ENCODE peak calls at places on chromosomes 2 and 18, in four cellular contexts. One of them, this sample, is unnamed.

GRCh38 chr2:203732072-203732952 is 25.9 kb downstream of the CD28 start:
- DNase-seq in A549: no peak
- DNase-seq in HCT116: no peak
- DNase-seq in sigmoid colon: no peak
- DNase-seq in this sample: no peak

GRCh38 chr2:163658556-163658955 is 77.3 kb downstream of the FIGN start:
- DNase-seq in sigmoid colon: no peak
- DNase-seq in HCT116: no peak
- DNase-seq in A549: no peak
- DNase-seq in this sample: no peak

GRCh38 chr2:109352898-109353689 is 224.1 kb downstream of the SH3RF3 start:
- DNase-seq in A549: no peak
- DNase-seq in sigmoid colon: no peak
- DNase-seq in HCT116: no peak
- DNase-seq in this sample: no peak

GRCh38 chr18:69982417-69982816 is 34.7 kb upstream of the CD226 start:
- DNase-seq in A549: no peak
- DNase-seq in sigmoid colon: no peak
- DNase-seq in HCT116: no peak
- DNase-seq in this sample: no peak

GRCh38 chr2:10297950-10298349 is 4.8 kb upstream of the HPCAL1 start:
- DNase-seq in A549: peak
- DNase-seq in sigmoid colon: peak
- DNase-seq in HCT116: peak
- DNase-seq in this sample: peak

GRCh38 chr18:10139783-10140410 is 226.1 kb downstream of the VAPA start:
- DNase-seq in sigmoid colon: no peak
- DNase-seq in HCT116: no peak
- DNase-seq in A549: peak
- DNase-seq in this sample: no peak

GRCh38 chr2:97957432-97958183 is 38.1 kb downstream of the TMEM131 start:
- DNase-seq in sigmoid colon: no peak
- DNase-seq in HCT116: no peak
- DNase-seq in A549: no peak
- DNase-seq in this sample: no peak

GRCh38 chr18:1149709-1150108 is 245.0 kb downstream of the ADCYAP1 start:
- DNase-seq in HCT116: no peak
- DNase-seq in sigmoid colon: no peak
- DNase-seq in A549: no peak
- DNase-seq in this sample: no peak

GRCh38 chr2:98378901-98379300 is 32.6 kb downstream of the CNGA3 start:
- DNase-seq in sigmoid colon: no peak
- DNase-seq in A549: no peak
- DNase-seq in HCT116: no peak
- DNase-seq in this sample: no peak

GRCh38 chr18:681985-682384 is 24.5 kb downstream of the TYMS start:
- DNase-seq in HCT116: no peak
- DNase-seq in sigmoid colon: no peak
- DNase-seq in A549: no peak
- DNase-seq in this sample: no peak

GRCh38 chr2:156156580-156156979 is 175.9 kb downstream of the NR4A2 start:
- DNase-seq in A549: no peak
- DNase-seq in HCT116: no peak
- DNase-seq in sigmoid colon: no peak
- DNase-seq in this sample: no peak

GRCh38 chr2:10547011-10547410 is 98.9 kb upstream of the ODC1 start:
- DNase-seq in HCT116: no peak
- DNase-seq in A549: no peak
- DNase-seq in sigmoid colon: no peak
- DNase-seq in this sample: peak

GRCh38 chr2:238024986-238025385 is 35.8 kb upstream of the SCLY start:
- DNase-seq in sigmoid colon: no peak
- DNase-seq in A549: no peak
- DNase-seq in HCT116: no peak
- DNase-seq in this sample: no peak

GRCh38 chr18:51236225-51236624 is 38.7 kb upstream of the MEX3C start:
- DNase-seq in sigmoid colon: no peak
- DNase-seq in A549: peak
- DNase-seq in HCT116: peak
- DNase-seq in this sample: peak

GRCh38 chr2:218745559-218746469 is 35.2 kb downstream of the TTLL4 start:
- DNase-seq in sigmoid colon: peak
- DNase-seq in A549: no peak
- DNase-seq in HCT116: peak
- DNase-seq in this sample: no peak

GRCh38 chr2:216574046-216574445 is 59.2 kb upstream of the IGFBP2 start:
- DNase-seq in A549: no peak
- DNase-seq in HCT116: no peak
- DNase-seq in sigmoid colon: no peak
- DNase-seq in this sample: no peak

GRCh38 chr2:72035518-72036172 is 112.0 kb downstream of the CYP26B1 start:
- DNase-seq in sigmoid colon: no peak
- DNase-seq in HCT116: no peak
- DNase-seq in A549: no peak
- DNase-seq in this sample: no peak

GRCh38 chr2:147082850-147083522 is 761.8 kb upstream of the ACVR2A start:
- DNase-seq in HCT116: peak
- DNase-seq in A549: peak
- DNase-seq in sigmoid colon: no peak
- DNase-seq in this sample: peak

GRCh38 chr2:65129613-65130439 is at the start of gene RAB1A:
- DNase-seq in HCT116: peak
- DNase-seq in A549: peak
- DNase-seq in sigmoid colon: peak
- DNase-seq in this sample: peak

GRCh38 chr18:63016270-63016669 is 300.9 kb downstream of the PHLPP1 start:
- DNase-seq in HCT116: peak
- DNase-seq in A549: peak
- DNase-seq in sigmoid colon: no peak
- DNase-seq in this sample: peak

GRCh38 chr2:160473508-160474318 is 19.9 kb downstream of the RBMS1 start:
- DNase-seq in HCT116: no peak
- DNase-seq in sigmoid colon: no peak
- DNase-seq in A549: no peak
- DNase-seq in this sample: no peak

GRCh38 chr2:128485761-128486639 is 167.3 kb upstream of the HS6ST1 start:
- DNase-seq in A549: no peak
- DNase-seq in sigmoid colon: no peak
- DNase-seq in HCT116: no peak
- DNase-seq in this sample: no peak

GRCh38 chr18:23406271-23406787 is 46.8 kb upstream of the RIOK3 start:
- DNase-seq in sigmoid colon: no peak
- DNase-seq in HCT116: no peak
- DNase-seq in A549: no peak
- DNase-seq in this sample: no peak

GRCh38 chr2:206442854-206443734 is at the start of gene ADAM23:
- DNase-seq in sigmoid colon: no peak
- DNase-seq in HCT116: no peak
- DNase-seq in A549: peak
- DNase-seq in this sample: peak

GRCh38 chr2:113257511-113258264 is 21.0 kb downstream of the PAX8 start:
- DNase-seq in sigmoid colon: no peak
- DNase-seq in HCT116: no peak
- DNase-seq in A549: no peak
- DNase-seq in this sample: no peak

GRCh38 chr2:230067990-230068657 is 600 bp downstream of the SLC16A14 start:
- DNase-seq in A549: peak
- DNase-seq in HCT116: no peak
- DNase-seq in sigmoid colon: peak
- DNase-seq in this sample: peak

GRCh38 chr18:51194604-51195003 is 2.9 kb downstream of the MEX3C start:
- DNase-seq in sigmoid colon: no peak
- DNase-seq in A549: no peak
- DNase-seq in HCT116: no peak
- DNase-seq in this sample: no peak

GRCh38 chr2:20314562-20315521 is 35.8 kb downstream of the PUM2 start:
- DNase-seq in sigmoid colon: no peak
- DNase-seq in A549: no peak
- DNase-seq in HCT116: no peak
- DNase-seq in this sample: no peak

GRCh38 chr2:40284797-40285196 is 167.1 kb downstream of the SLC8A1 start:
- DNase-seq in sigmoid colon: no peak
- DNase-seq in A549: no peak
- DNase-seq in HCT116: no peak
- DNase-seq in this sample: no peak

DNA sequence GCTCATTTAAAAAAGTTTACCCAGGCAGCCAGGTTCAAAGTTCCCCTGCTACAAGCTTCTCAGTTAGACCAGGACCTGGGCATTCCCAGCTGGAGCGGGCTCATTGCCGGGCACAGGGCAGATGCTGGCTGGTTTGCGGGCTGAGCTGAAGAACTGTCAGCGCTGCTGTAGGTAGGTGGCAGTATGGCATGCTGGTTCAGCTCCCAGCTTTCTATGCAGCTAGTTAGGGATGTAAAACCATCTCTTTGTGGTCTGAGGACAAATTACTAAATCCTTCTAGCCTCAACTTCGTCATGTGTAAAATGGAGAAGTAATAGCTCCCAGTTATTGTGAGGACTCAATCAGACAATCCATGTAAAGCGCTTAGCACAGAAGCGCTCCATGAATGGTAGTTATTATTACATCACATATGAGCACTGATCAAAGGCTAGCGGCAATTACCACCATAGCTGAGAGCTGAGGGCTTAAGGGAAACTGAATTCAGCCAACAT is 2.4 kb upstream of the LDLRAD4 start:
- DNase-seq in HCT116: peak
- DNase-seq in sigmoid colon: peak
- DNase-seq in A549: peak
- DNase-seq in this sample: peak
- TF ChIP-seq POLR2A in HCT116: no peak
- TF ChIP-seq POLR2A in sigmoid colon: no peak
- TF ChIP-seq POLR2A in A549: no peak
- TF ChIP-seq POLR2A in this sample: no peak

DNA sequence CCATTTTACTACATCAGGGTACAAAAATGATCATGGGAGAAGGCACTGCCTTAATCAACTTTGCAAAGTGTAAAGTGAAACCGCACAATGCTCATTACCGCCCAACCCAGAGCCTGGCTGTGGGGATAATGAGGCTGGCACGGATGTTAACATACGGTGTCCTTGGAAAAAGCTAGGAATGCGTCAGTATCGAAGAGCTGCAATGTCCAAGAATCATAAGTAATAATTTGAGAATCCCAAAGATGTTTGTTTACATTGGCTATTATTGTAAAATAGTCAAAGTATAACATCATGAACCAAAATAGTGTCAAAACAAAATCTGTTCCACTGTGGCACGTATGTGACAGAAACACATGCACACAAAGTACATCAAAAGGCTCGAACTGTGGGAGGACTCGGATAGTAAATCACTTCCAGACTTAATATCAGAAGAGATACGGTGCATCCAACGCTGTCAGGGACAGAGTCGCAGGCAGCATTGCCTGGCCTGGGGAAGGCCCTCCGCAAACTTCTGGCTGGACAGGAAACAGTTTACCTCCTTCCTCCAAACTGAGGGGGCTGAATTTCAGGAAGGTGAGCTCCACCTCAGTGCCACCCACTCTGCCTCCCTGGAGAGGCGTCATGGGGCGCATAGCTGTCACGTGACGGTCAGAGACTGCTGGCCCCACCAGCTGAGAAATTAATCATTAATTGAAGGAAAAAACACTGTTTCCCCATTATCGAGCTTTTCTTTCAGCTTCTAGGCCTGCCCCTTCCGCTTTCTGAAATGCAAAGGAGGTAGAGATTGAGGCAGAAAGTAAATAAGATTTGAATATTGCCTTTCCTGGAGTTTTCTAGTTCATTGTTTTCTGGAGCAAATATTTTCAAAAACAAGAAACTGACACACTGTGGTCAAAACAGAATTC is 1.8 kb upstream of the ID2 start:
- DNase-seq in A549: peak
- DNase-seq in HCT116: peak
- DNase-seq in sigmoid colon: peak
- DNase-seq in this sample: no peak
- TF ChIP-seq POLR2A in A549: peak
- TF ChIP-seq POLR2A in HCT116: peak
- TF ChIP-seq POLR2A in sigmoid colon: no peak
- TF ChIP-seq POLR2A in this sample: peak

DNA sequence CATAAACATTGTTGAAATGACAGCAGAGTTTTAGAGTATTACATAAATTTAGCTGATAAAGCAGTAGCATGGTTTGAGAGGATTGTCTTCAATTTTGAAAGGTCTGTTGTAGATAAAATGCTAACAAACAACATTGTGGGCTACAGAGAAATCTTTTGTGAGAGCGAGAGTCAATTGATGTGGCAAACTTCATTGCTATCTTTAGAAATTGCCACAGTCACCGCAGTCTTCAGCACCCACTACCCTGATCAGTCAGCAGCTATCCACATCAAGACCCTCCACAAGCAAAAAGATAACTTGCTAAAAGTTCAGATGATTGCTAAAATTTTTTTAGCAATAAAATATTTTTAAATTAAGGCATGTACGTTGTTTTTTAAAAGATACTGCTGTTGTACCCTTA is 17.5 kb downstream of the VRK2 start:
- DNase-seq in HCT116: no peak
- DNase-seq in A549: no peak
- DNase-seq in sigmoid colon: no peak
- DNase-seq in this sample: no peak
- TF ChIP-seq POLR2A in HCT116: no peak
- TF ChIP-seq POLR2A in A549: no peak
- TF ChIP-seq POLR2A in sigmoid colon: no peak
- TF ChIP-seq POLR2A in this sample: no peak

DNA sequence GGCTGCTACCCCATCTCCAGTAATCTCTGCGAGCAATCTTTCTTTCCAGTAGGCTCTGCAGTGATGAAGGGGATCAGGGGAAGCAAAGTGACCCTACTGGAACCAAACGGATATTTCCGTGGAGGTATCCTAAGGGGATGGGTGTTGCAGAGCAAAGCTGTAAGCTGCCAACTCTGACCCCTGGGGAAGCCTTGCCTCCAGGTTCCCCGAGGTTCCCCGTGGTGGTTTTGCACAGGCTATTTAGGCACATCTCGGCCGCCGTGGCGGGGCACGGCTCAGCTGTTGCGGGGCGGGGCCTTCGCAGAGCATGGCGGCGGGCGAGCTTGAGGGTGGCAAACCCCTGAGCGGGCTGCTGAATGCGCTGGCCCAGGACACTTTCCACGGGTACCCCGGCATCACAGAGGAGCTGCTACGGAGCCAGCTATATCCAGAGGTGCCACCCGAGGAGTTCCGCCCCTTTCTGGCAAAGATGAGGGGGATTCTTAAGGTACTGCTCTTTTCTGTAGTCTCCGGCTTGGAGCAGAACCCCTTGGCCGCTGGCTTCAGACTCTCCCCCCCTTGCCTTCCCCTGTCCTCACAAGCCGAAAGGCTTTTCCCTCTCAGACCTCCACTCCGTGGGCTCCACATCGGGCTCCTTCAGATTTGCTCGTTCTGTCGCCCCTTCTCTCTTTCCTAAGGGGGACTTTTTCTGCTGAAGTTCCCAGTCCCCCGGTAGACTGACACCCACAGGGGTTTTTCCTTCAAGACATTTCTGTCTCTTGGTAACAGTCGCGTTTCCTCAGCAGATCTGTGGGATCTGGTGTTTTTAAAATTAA is at the start of gene COMMD1:
- DNase-seq in A549: peak
- DNase-seq in HCT116: no peak
- DNase-seq in sigmoid colon: peak
- DNase-seq in this sample: peak
- TF ChIP-seq POLR2A in A549: peak
- TF ChIP-seq POLR2A in HCT116: peak
- TF ChIP-seq POLR2A in sigmoid colon: peak
- TF ChIP-seq POLR2A in this sample: peak